ENCODE peak calls at places on chromosomes 16 and 17, in five cellular contexts. O is HCT116, M is GM12878, T is K562, L is H1. R is an unnamed sample.

GRCh38 chr17:67779098-67779672 is 46.1 kb upstream of the BPTF start:
- DNase-seq in O (peak), M (no peak), T (peak), L (peak), R (peak)

GRCh38 chr17:59754547-59754946 is 47.1 kb downstream of the VMP1 start:
- DNase-seq in O (peak), M (no peak), T (peak), L (no peak), R (peak)

GRCh38 chr17:7755095-7755890 is 37.7 kb downstream of the DNAH2 start:
- DNase-seq in O (no peak), M (no peak), T (no peak), L (no peak), R (no peak)

GRCh38 chr17:6496636-6497441 is 52.6 kb downstream of the PIMREG start:
- DNase-seq in O (no peak), M (no peak), T (no peak), L (no peak), R (no peak)

GRCh38 chr16:75079346-75079926 is 37.1 kb downstream of the LDHD start:
- DNase-seq in O (no peak), M (no peak), T (no peak), L (no peak), R (no peak)

GRCh38 chr16:20676268-20676828 is 21.1 kb downstream of the ACSM1 start:
- DNase-seq in O (no peak), M (peak), T (peak), L (no peak), R (no peak)

GRCh38 chr16:17155936-17156335 is 314.8 kb downstream of the XYLT1 start:
- DNase-seq in O (no peak), M (no peak), T (no peak), L (no peak), R (no peak)

GRCh38 chr17:17057057-17057551 is 14.8 kb downstream of the MPRIP start:
- DNase-seq in O (no peak), M (no peak), T (no peak), L (no peak), R (no peak)

GRCh38 chr16:50025544-50025931 is 513 bp downstream of the CNEP1R1 start:
- DNase-seq in O (no peak), M (no peak), T (peak), L (peak), R (peak)

GRCh38 chr17:10743316-10744009 is 13.6 kb upstream of the TMEM220 start:
- DNase-seq in O (no peak), M (no peak), T (no peak), L (no peak), R (no peak)

GRCh38 chr17:31211352-31212012 is 85.6 kb downstream of the OMG start:
- DNase-seq in O (no peak), M (no peak), T (no peak), L (no peak), R (no peak)

GRCh38 chr17:77125432-77125901 is 15.3 kb upstream of the SEC14L1 start:
- DNase-seq in O (peak), M (no peak), T (no peak), L (no peak), R (peak)

GRCh38 chr16:82183004-82183397 is 13.0 kb upstream of the MPHOSPH6 start:
- DNase-seq in O (no peak), M (no peak), T (no peak), L (no peak), R (no peak)

GRCh38 chr16:88192601-88193000 is 190.2 kb upstream of the ZNF469 start:
- DNase-seq in O (no peak), M (no peak), T (no peak), L (no peak), R (no peak)

GRCh38 chr17:66930933-66931332 is 33.6 kb upstream of the CACNG4 start:
- DNase-seq in O (peak), M (no peak), T (peak), L (peak), R (peak)

GRCh38 chr17:78127888-78128615 is 503 bp downstream of the TMC6 start:
- DNase-seq in O (no peak), M (no peak), T (peak), L (no peak), R (peak)

GRCh38 chr17:79919164-79919585 is 79.9 kb upstream of the CBX4 start:
- DNase-seq in O (no peak), M (no peak), T (no peak), L (no peak), R (no peak)

GRCh38 chr17:56029980-56030624 is 123.2 kb upstream of the ANKFN1 start:
- DNase-seq in O (no peak), M (no peak), T (no peak), L (no peak), R (no peak)

GRCh38 chr17:46782250-46782953 is 36.1 kb downstream of the WNT3 start:
- DNase-seq in O (no peak), M (no peak), T (peak), L (peak), R (peak)

GRCh38 chr17:19569785-19570496 is 36.3 kb downstream of the SLC47A1 start:
- DNase-seq in O (no peak), M (no peak), T (no peak), L (no peak), R (no peak)

GRCh38 chr17:65359016-65359415 is 202.4 kb downstream of the AXIN2 start:
- DNase-seq in O (peak), M (no peak), T (no peak), L (no peak), R (no peak)

GRCh38 chr17:57927048-57927723 is 28.0 kb downstream of the CUEDC1 start:
- DNase-seq in O (no peak), M (no peak), T (no peak), L (no peak), R (no peak)

GRCh38 chr16:4313563-4314531 is 2.0 kb upstream of the GLIS2 start:
- DNase-seq in O (peak), M (no peak), T (peak), L (peak), R (peak)

GRCh38 chr16:21159281-21159951 is 942 bp downstream of the LDAF1 start:
- DNase-seq in O (no peak), M (no peak), T (peak), L (peak), R (no peak)

GRCh38 chr17:79952915-79953314 is 82.8 kb downstream of the TBC1D16 start:
- DNase-seq in O (no peak), M (no peak), T (no peak), L (no peak), R (peak)

GRCh38 chr17:6327007-6327406 is 107.9 kb downstream of the AIPL1 start:
- DNase-seq in O (no peak), M (no peak), T (peak), L (peak), R (no peak)

GRCh38 chr16:19377864-19378263 is 39.8 kb upstream of the TMC5 start:
- DNase-seq in O (no peak), M (no peak), T (no peak), L (no peak), R (no peak)

GRCh38 chr17:17175340-17175739 is 30.8 kb downstream of the PLD6 start:
- DNase-seq in O (no peak), M (no peak), T (no peak), L (no peak), R (no peak)

GRCh38 chr17:82399601-82400101 is 18.5 kb upstream of the HEXD start:
- DNase-seq in O (no peak), M (no peak), T (no peak), L (no peak), R (no peak)

GRCh38 chr16:66357523-66357928 is 9.0 kb upstream of the CDH5 start:
- DNase-seq in O (peak), M (no peak), T (peak), L (no peak), R (peak)

GRCh38 chr17:80029235-80029974 is 6.3 kb downstream of the TBC1D16 start:
- DNase-seq in O (no peak), M (no peak), T (no peak), L (no peak), R (no peak)

GRCh38 chr17:3826191-3826590 is 19.9 kb downstream of the NCBP3 start:
- DNase-seq in O (no peak), M (no peak), T (no peak), L (no peak), R (no peak)

GRCh38 chr17:9880582-9880999 is 24.5 kb downstream of the RCVRN start:
- DNase-seq in O (peak), M (peak), T (no peak), L (no peak), R (no peak)

GRCh38 chr16:28277537-28278388 is 14.6 kb upstream of the SBK1 start:
- DNase-seq in O (peak), M (peak), T (peak), L (peak), R (peak)
- H2AFZ ChIP-seq in O (peak), M (peak), T (peak), L (peak), R (no peak)

GRCh38 chr17:48998557-48999440 is 1.6 kb downstream of the IGF2BP1 start:
- DNase-seq in O (no peak), M (no peak), T (peak), L (no peak), R (peak)
- TF ChIP-seq EZH2 in O (no peak), M (no peak), T (no peak), L (no peak), R (no peak)

DNA sequence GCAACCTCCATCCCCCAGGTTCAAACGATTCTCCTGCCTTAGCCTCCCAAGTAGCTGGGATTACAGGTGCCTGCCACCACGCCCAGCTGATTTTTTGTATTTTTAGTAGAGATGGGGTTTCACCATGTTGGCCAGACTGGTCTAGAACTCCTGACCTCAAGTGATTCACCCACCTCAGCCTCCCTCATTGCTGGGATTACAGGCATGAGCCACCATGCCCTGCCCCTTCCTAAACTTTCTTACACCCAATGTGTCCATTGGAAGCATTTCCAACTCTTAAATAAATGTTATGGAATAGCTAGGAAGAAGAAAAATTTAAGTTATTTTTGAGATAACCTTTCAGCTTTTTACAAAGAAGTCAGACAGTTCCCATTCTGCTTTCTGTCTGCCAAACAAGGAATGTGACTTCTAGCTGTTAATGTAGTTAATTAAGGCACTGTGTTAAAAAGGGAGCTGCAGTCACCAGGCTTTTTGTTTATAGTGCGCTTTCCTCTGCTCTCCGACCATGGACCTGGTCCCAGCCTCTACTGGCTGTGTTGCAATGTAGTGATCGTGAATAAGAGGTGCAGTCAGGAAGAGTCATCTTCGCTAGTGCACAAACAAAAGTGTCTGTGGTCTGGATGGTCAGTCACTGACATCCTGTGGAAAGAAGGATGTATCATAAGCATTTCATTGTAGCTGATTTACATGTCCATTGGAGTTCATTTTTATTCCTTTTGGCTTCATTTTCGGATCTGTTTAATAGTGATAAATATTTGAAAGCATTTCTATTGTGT is 39.7 kb downstream of the USP10 start:
- DNase-seq in O (no peak), M (no peak), T (no peak), L (no peak), R (peak)
- TF ChIP-seq ZNF274 in O (no peak), M (no peak), T (no peak), L (no peak), R (no peak)

DNA sequence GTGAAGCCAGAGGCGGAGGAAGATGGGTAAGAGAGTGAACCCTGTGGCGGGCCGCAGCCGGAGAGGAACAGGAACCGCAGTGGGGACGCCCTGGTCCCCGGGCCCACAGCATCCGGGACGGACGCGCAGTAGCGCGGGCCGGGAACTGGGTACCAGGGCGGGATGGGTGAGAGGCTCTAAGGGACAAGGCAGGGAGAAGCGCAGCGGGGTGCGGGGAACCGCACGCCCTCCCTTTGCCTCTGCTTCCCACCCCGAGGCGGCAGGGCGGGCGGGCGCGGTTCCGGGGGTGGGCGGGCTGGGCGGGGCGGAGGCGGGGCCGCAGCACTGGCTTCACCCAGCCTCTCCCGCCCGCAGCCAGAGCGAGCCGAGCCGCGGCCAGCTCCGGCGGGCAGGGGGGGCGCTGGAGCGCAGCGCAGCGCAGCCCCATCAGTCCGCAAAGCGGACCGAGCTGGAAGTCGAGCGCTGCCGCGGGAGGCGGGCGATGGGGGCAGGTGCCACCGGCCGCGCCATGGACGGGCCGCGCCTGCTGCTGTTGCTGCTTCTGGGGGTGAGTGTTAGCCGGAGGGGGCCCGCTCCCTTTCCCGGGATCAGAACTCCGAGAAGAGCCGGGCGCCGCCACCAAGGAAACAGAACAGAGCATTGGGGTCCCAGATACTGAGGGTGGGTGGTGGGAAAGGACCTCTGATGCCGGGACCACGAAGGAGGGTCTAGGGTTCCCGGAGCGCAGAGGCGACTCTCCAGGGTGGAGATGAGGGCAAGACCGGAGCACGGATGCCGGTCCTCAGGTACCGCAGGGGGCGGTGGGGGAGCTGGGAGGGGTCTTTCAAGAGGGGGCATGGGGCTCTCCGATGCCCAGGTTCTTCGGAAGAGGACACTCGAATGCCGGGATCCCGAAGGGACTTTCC is at the start of gene NGFR:
- DNase-seq in O (no peak), M (no peak), T (peak), L (peak), R (no peak)
- H2AFZ ChIP-seq in O (peak), M (peak), T (peak), L (peak), R (no peak)

R was measured in HepG2.